ENCODE peak calls at places on chromosomes 7 and 10, in seven cellular contexts. A is heart right ventricle, J is hepatocyte, M is dorsolateral prefrontal cortex, F is GM12865, L is colonic mucosa, K is kidney epithelial cell. E is an unnamed sample.

GRCh38 chr10:107159871-107160270 is 4.6 kb downstream of the SORCS1 start:
- DNase-seq in J (no peak), F (no peak), L (no peak), A (no peak), K (no peak), M (no peak), E (no peak)

GRCh38 chr7:106065560-106066500 is 46.3 kb downstream of the SYPL1 start:
- DNase-seq in L (peak), M (no peak), F (no peak), K (no peak), J (no peak), A (no peak), E (peak)

GRCh38 chr7:113209449-113210203 is 91.3 kb upstream of the SMIM30 start:
- DNase-seq in L (no peak), J (no peak), K (no peak), M (no peak), F (no peak), A (no peak), E (no peak)

GRCh38 chr7:158733762-158734494 is 29.3 kb upstream of the NCAPG2 start:
- DNase-seq in L (no peak), A (no peak), K (no peak), M (no peak), J (no peak), F (no peak), E (no peak)

GRCh38 chr10:73899401-73899780 is 11.5 kb upstream of the PLAU start:
- DNase-seq in L (no peak), F (no peak), M (no peak), A (no peak), J (peak), K (peak), E (peak)

GRCh38 chr10:867807-868206 is 63.7 kb downstream of the LARP4B start:
- DNase-seq in M (no peak), J (no peak), F (no peak), K (no peak), A (no peak), L (no peak), E (no peak)

GRCh38 chr10:108393111-108393510 is 1228.6 kb upstream of the SORCS1 start:
- DNase-seq in A (no peak), L (no peak), J (no peak), K (no peak), M (no peak), F (no peak), E (peak)

GRCh38 chr7:158495256-158495655 is 92.4 kb downstream of the PTPRN2 start:
- DNase-seq in F (no peak), M (no peak), L (no peak), A (no peak), K (no peak), J (no peak), E (no peak)

GRCh38 chr10:72310636-72311035 is 36.9 kb downstream of the DDIT4 start:
- DNase-seq in K (no peak), L (no peak), M (no peak), J (no peak), F (no peak), A (no peak), E (no peak)

GRCh38 chr10:132616170-132616994 is 78.8 kb downstream of the INPP5A start:
- DNase-seq in M (peak), A (no peak), F (no peak), J (no peak), L (no peak), K (no peak), E (no peak)

GRCh38 chr10:11297136-11297535 is 279.5 kb downstream of the CELF2 start:
- DNase-seq in A (no peak), M (no peak), L (no peak), F (no peak), K (no peak), J (no peak), E (no peak)

GRCh38 chr10:46240684-46241565 is 45.9 kb upstream of the ANTXRL start:
- DNase-seq in F (peak), M (no peak), J (no peak), L (peak), A (no peak), K (no peak), E (no peak)

GRCh38 chr10:106612381-106612780 is 552.1 kb downstream of the SORCS1 start:
- DNase-seq in F (no peak), L (no peak), K (no peak), M (no peak), A (no peak), J (no peak), E (no peak)

GRCh38 chr10:35214607-35215020 is 88.0 kb downstream of the CREM start:
- DNase-seq in L (no peak), M (peak), A (peak), J (no peak), F (no peak), K (no peak), E (no peak)

GRCh38 chr7:107703219-107703618 is 40.7 kb upstream of the CBLL1 start:
- DNase-seq in M (no peak), F (no peak), J (no peak), A (no peak), K (no peak), L (no peak), E (no peak)

DNA sequence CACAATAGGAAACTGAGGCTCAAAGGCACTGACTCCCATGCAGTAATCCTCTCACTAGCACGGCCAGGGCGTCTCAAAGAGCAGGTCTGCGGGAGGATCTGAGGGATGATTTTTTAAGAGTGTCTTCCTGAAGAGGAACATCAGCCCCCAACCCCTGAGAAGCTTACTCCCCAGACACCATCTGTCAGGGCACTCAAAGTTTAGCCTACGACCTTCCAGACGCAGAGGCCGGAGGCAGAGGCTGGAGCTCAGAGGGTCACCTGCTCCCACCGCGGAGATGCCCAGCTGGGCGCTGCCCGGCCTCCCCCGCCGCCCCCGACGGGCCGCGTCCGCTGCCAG is 1.7 kb downstream of the ZNF777 start:
- DNase-seq in J (no peak), M (no peak), A (no peak), L (no peak), F (no peak), K (no peak), E (no peak)
- H3K4me3 ChIP-seq in J (peak), M (peak), A (peak), L (peak), F (peak), K (peak), E (peak)

GRCh38 chr7:15674586-15674985 is 11.9 kb downstream of the MEOX2 start:
- DNase-seq in F (no peak), L (no peak), A (no peak), J (no peak), M (no peak), K (no peak), E (no peak)

GRCh38 chr7:15675379-15675778 is 11.1 kb downstream of the MEOX2 start:
- DNase-seq in L (no peak), J (no peak), A (no peak), K (no peak), M (no peak), F (no peak), E (no peak)

GRCh38 chr7:15682751-15683150 is 3.7 kb downstream of the MEOX2 start:
- DNase-seq in M (no peak), A (no peak), K (no peak), J (no peak), F (no peak), L (no peak), E (no peak)

GRCh38 chr7:15684036-15684815 is 2.3 kb downstream of the MEOX2 start:
- DNase-seq in A (no peak), K (no peak), L (no peak), J (no peak), F (no peak), M (no peak), E (peak)

GRCh38 chr7:15678646-15679045 is 7.8 kb downstream of the MEOX2 start:
- DNase-seq in K (no peak), M (no peak), A (no peak), F (no peak), L (no peak), J (no peak), E (no peak)
- H3K4me3 ChIP-seq in K (no peak), M (no peak), A (peak), F (no peak), L (no peak), J (no peak), E (no peak)

GRCh38 chr7:30771859-30772429 is 727 bp downstream of the MINDY4 start:
- DNase-seq in J (no peak), A (no peak), F (peak), K (no peak), L (peak), M (no peak), E (peak)
- H3K4me3 ChIP-seq in J (peak), A (peak), F (peak), K (peak), L (peak), M (peak), E (peak)

GRCh38 chr7:69433086-69433485 is 165.2 kb upstream of the AUTS2 start:
- DNase-seq in K (no peak), M (no peak), L (no peak), F (no peak), A (no peak), J (no peak), E (no peak)

GRCh38 chr7:69430502-69431145 is 167.7 kb upstream of the AUTS2 start:
- DNase-seq in K (no peak), L (peak), J (peak), A (peak), M (no peak), F (peak), E (no peak)

GRCh38 chr7:69429817-69430501 is 168.3 kb upstream of the AUTS2 start:
- DNase-seq in A (peak), F (no peak), L (peak), M (peak), J (peak), K (no peak), E (no peak)

GRCh38 chr7:69434350-69434749 is 163.9 kb upstream of the AUTS2 start:
- DNase-seq in L (no peak), A (no peak), F (peak), K (no peak), M (no peak), J (no peak), E (no peak)

GRCh38 chr7:69431626-69432025 is 166.6 kb upstream of the AUTS2 start:
- DNase-seq in K (no peak), F (no peak), A (no peak), M (no peak), L (no peak), J (no peak), E (no peak)
- H3K4me3 ChIP-seq in K (no peak), F (no peak), A (no peak), M (no peak), L (no peak), J (no peak), E (no peak)

DNA sequence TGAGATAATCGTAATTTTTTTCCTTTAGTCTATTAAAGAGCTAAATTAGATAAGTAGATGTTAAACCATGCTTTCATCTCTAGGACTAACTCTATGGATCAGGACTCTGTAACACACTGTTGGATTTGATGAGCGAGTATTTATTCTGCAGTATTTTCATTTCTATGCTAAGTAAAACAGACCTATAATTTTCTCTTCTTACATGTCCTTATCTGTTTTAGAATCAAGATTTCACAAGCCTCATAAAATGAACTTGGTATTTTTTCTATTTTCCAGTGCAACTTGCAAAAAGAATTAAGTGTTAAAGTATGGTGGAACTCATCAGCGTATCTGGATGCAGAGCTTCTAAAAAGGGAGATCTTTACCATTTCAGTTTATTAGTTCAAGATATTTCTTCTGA is 2.4 kb downstream of the CACUL1 start:
- DNase-seq in K (no peak), L (no peak), M (no peak), J (no peak), A (no peak), F (no peak), E (no peak)
- H3K4me3 ChIP-seq in K (no peak), L (no peak), M (peak), J (peak), A (no peak), F (no peak), E (no peak)

GRCh38 chr10:68327889-68328786 is 3.7 kb upstream of the HNRNPH3 start:
- DNase-seq in K (no peak), J (peak), L (no peak), F (no peak), M (peak), A (no peak), E (peak)
- H3K4me3 ChIP-seq in K (no peak), J (no peak), L (no peak), F (peak), M (peak), A (no peak), E (no peak)

GRCh38 chr10:96560489-96560888 is 26.3 kb downstream of the TM9SF3 start:
- DNase-seq in M (no peak), L (no peak), F (no peak), J (no peak), K (no peak), A (no peak), E (no peak)
- H3K4me3 ChIP-seq in M (no peak), L (no peak), F (no peak), J (no peak), K (no peak), A (no peak), E (no peak)

GRCh38 chr7:5349437-5350173 is 66.9 kb downstream of the SLC29A4 start:
- DNase-seq in A (no peak), J (no peak), F (no peak), K (no peak), M (no peak), L (no peak), E (no peak)

GRCh38 chr7:5350174-5350463 is 67.4 kb downstream of the SLC29A4 start:
- DNase-seq in A (no peak), F (no peak), L (no peak), J (no peak), M (no peak), K (no peak), E (no peak)

GRCh38 chr7:5348134-5349004 is 65.6 kb downstream of the SLC29A4 start:
- DNase-seq in M (no peak), J (no peak), A (no peak), K (no peak), L (no peak), F (no peak), E (no peak)

GRCh38 chr7:5350600-5351385 is 68.0 kb downstream of the SLC29A4 start:
- DNase-seq in M (no peak), F (no peak), K (no peak), A (no peak), J (no peak), L (no peak), E (no peak)

DNA sequence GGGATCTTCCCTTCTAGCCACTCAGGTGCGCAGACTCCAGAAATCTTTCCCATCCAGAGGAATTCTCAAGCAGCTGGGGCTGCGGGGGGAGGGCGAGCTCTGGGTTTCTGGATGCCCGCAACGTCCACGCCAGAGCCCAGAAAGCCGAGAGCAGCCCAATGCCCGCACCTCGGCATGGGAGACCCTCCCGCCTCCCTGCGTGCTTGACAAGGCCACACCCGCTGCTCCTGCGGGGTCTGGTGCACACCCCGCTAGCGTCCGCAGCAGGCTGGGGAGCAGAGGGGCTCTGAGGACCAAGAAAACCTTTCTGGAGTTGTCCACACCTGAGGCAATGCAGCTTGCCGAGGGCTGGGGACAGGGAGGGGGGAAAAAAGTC is 66.2 kb downstream of the SLC29A4 start:
- DNase-seq in J (no peak), F (no peak), L (no peak), M (no peak), K (no peak), A (no peak), E (no peak)
- H3K4me3 ChIP-seq in J (no peak), F (no peak), L (no peak), M (no peak), K (no peak), A (no peak), E (no peak)

E was measured in cardiac fibroblast.